ENCODE peak calls at places on chromosomes 3 and 15, in four cellular contexts. One of them, this sample, is unnamed.

GRCh38 chr3:155629006-155629405 is 115.9 kb downstream of the PLCH1 start:
- DNase-seq in hippocampal formation: no peak
- DNase-seq in spleen: no peak
- DNase-seq in NCI-H1092: no peak
- DNase-seq in this sample: no peak

GRCh38 chr15:85725019-85725418 is 69.7 kb downstream of the KLHL25 start:
- DNase-seq in hippocampal formation: no peak
- DNase-seq in spleen: no peak
- DNase-seq in NCI-H1092: no peak
- DNase-seq in this sample: no peak

GRCh38 chr15:42499888-42500609 is 4.6 kb downstream of the SNAP23 start:
- DNase-seq in hippocampal formation: no peak
- DNase-seq in spleen: no peak
- DNase-seq in NCI-H1092: no peak
- DNase-seq in this sample: no peak

GRCh38 chr3:17686613-17687012 is 55.8 kb downstream of the TBC1D5 start:
- DNase-seq in hippocampal formation: no peak
- DNase-seq in spleen: no peak
- DNase-seq in NCI-H1092: no peak
- DNase-seq in this sample: no peak

GRCh38 chr3:159082514-159082913 is 280.7 kb downstream of the MFSD1 start:
- DNase-seq in hippocampal formation: no peak
- DNase-seq in spleen: no peak
- DNase-seq in NCI-H1092: no peak
- DNase-seq in this sample: no peak

GRCh38 chr15:43950551-43950950 is 123.7 kb downstream of the WDR76 start:
- DNase-seq in hippocampal formation: no peak
- DNase-seq in spleen: no peak
- DNase-seq in NCI-H1092: no peak
- DNase-seq in this sample: no peak

GRCh38 chr3:196793224-196793623 is 53.6 kb downstream of the PAK2 start:
- DNase-seq in hippocampal formation: no peak
- DNase-seq in spleen: no peak
- DNase-seq in NCI-H1092: no peak
- DNase-seq in this sample: peak; percentile 55

GRCh38 chr3:67460841-67461240 is 193.6 kb downstream of the SUCLG2 start:
- DNase-seq in hippocampal formation: no peak
- DNase-seq in spleen: no peak
- DNase-seq in NCI-H1092: no peak
- DNase-seq in this sample: no peak

GRCh38 chr3:51934991-51935885 is 6.5 kb downstream of the RRP9 start:
- DNase-seq in hippocampal formation: no peak
- DNase-seq in spleen: peak; percentile 68
- DNase-seq in NCI-H1092: no peak
- DNase-seq in this sample: no peak

GRCh38 chr3:90036931-90037330 is 929.5 kb downstream of the EPHA3 start:
- DNase-seq in hippocampal formation: no peak
- DNase-seq in spleen: no peak
- DNase-seq in NCI-H1092: no peak
- DNase-seq in this sample: no peak

GRCh38 chr3:111761309-111761795 is 97.7 kb upstream of the PHLDB2 start:
- DNase-seq in hippocampal formation: no peak
- DNase-seq in spleen: no peak
- DNase-seq in NCI-H1092: no peak
- DNase-seq in this sample: no peak

GRCh38 chr3:161890147-161890625 is 393.6 kb downstream of the OTOL1 start:
- DNase-seq in hippocampal formation: no peak
- DNase-seq in spleen: no peak
- DNase-seq in NCI-H1092: no peak
- DNase-seq in this sample: peak; percentile 74

GRCh38 chr3:127815001-127815400 is 7.3 kb downstream of the MGLL start:
- DNase-seq in hippocampal formation: no peak
- DNase-seq in spleen: no peak
- DNase-seq in NCI-H1092: no peak
- DNase-seq in this sample: no peak

GRCh38 chr15:37698679-37699078 is 235.8 kb upstream of the TMCO5A start:
- DNase-seq in hippocampal formation: no peak
- DNase-seq in spleen: no peak
- DNase-seq in NCI-H1092: no peak
- DNase-seq in this sample: no peak

GRCh38 chr15:60397772-60398445 is at the start of gene ANXA2:
- DNase-seq in hippocampal formation: no peak
- DNase-seq in spleen: peak; percentile 94
- DNase-seq in NCI-H1092: no peak
- DNase-seq in this sample: peak; percentile 95

GRCh38 chr3:52056521-52056967 is at the start of gene DUSP7:
- DNase-seq in hippocampal formation: peak; percentile 64
- DNase-seq in spleen: peak; percentile 94
- DNase-seq in NCI-H1092: peak; percentile 52
- DNase-seq in this sample: peak; percentile 61

GRCh38 chr3:46662771-46663551 is 30.5 kb downstream of the ALS2CL start:
- DNase-seq in hippocampal formation: peak; percentile 34
- DNase-seq in spleen: no peak
- DNase-seq in NCI-H1092: no peak
- DNase-seq in this sample: peak; percentile 34

GRCh38 chr15:87200149-87200548 is 1056.4 kb downstream of the NTRK3 start:
- DNase-seq in hippocampal formation: no peak
- DNase-seq in spleen: no peak
- DNase-seq in NCI-H1092: no peak
- DNase-seq in this sample: no peak

GRCh38 chr3:37946531-37946889 is 44.1 kb upstream of the VILL start:
- DNase-seq in hippocampal formation: no peak
- DNase-seq in spleen: no peak
- DNase-seq in NCI-H1092: no peak
- DNase-seq in this sample: no peak

GRCh38 chr3:125110876-125111480 is 55.2 kb upstream of the HEG1 start:
- DNase-seq in hippocampal formation: no peak
- DNase-seq in spleen: no peak
- DNase-seq in NCI-H1092: no peak
- DNase-seq in this sample: no peak

GRCh38 chr3:14852721-14853120 is 34.0 kb downstream of the FGD5 start:
- DNase-seq in hippocampal formation: no peak
- DNase-seq in spleen: no peak
- DNase-seq in NCI-H1092: no peak
- DNase-seq in this sample: no peak

GRCh38 chr3:121723485-121723884 is 26.1 kb downstream of the GOLGB1 start:
- DNase-seq in hippocampal formation: no peak
- DNase-seq in spleen: no peak
- DNase-seq in NCI-H1092: no peak
- DNase-seq in this sample: no peak